ENCODE peak calls at places on chromosomes 12 and 14, in five cellular contexts. One of them, this sample, is unnamed.

GRCh38 chr14:75884198-75884611 is 97.6 kb downstream of the TGFB3 start:
- DNase-seq in GM03348: peak; percentile 73
- DNase-seq in central memory CD4-positive, alpha-beta T cell: no peak
- DNase-seq in NK-92 treated with Interleukin-12 subunit alpha and Interleukin-12 subunit beta, amount 100 ng/mL, for 24 hours: no peak
- DNase-seq in GM23338: peak; percentile 51
- DNase-seq in this sample: no peak

GRCh38 chr12:87960557-87960956 is 68.6 kb downstream of the C12orf50 start:
- DNase-seq in central memory CD4-positive, alpha-beta T cell: no peak
- DNase-seq in NK-92 treated with Interleukin-12 subunit alpha and Interleukin-12 subunit beta, amount 100 ng/mL, for 24 hours: no peak
- DNase-seq in GM23338: no peak
- DNase-seq in GM03348: no peak
- DNase-seq in this sample: no peak

GRCh38 chr12:61452076-61452475 is 808.1 kb upstream of the USP15 start:
- DNase-seq in GM03348: no peak
- DNase-seq in GM23338: no peak
- DNase-seq in central memory CD4-positive, alpha-beta T cell: no peak
- DNase-seq in NK-92 treated with Interleukin-12 subunit alpha and Interleukin-12 subunit beta, amount 100 ng/mL, for 24 hours: no peak
- DNase-seq in this sample: no peak

GRCh38 chr12:47610847-47611246 is 95.0 kb downstream of the RPAP3 start:
- DNase-seq in central memory CD4-positive, alpha-beta T cell: no peak
- DNase-seq in NK-92 treated with Interleukin-12 subunit alpha and Interleukin-12 subunit beta, amount 100 ng/mL, for 24 hours: no peak
- DNase-seq in GM03348: no peak
- DNase-seq in GM23338: no peak
- DNase-seq in this sample: no peak

GRCh38 chr12:34600592-34601462 is 578.5 kb downstream of the ALG10 start:
- DNase-seq in NK-92 treated with Interleukin-12 subunit alpha and Interleukin-12 subunit beta, amount 100 ng/mL, for 24 hours: no peak
- DNase-seq in GM23338: no peak
- DNase-seq in central memory CD4-positive, alpha-beta T cell: no peak
- DNase-seq in GM03348: peak; percentile 2
- DNase-seq in this sample: peak; percentile 1

GRCh38 chr12:88753074-88753473 is 172.8 kb upstream of the KITLG start:
- DNase-seq in central memory CD4-positive, alpha-beta T cell: no peak
- DNase-seq in GM23338: no peak
- DNase-seq in NK-92 treated with Interleukin-12 subunit alpha and Interleukin-12 subunit beta, amount 100 ng/mL, for 24 hours: no peak
- DNase-seq in GM03348: peak; percentile 38
- DNase-seq in this sample: no peak

GRCh38 chr12:79331870-79332269 is 358.9 kb downstream of the PAWR start:
- DNase-seq in GM03348: no peak
- DNase-seq in NK-92 treated with Interleukin-12 subunit alpha and Interleukin-12 subunit beta, amount 100 ng/mL, for 24 hours: no peak
- DNase-seq in GM23338: no peak
- DNase-seq in central memory CD4-positive, alpha-beta T cell: no peak
- DNase-seq in this sample: no peak

GRCh38 chr12:22617630-22618029 is 7.3 kb upstream of the ETNK1 start:
- DNase-seq in NK-92 treated with Interleukin-12 subunit alpha and Interleukin-12 subunit beta, amount 100 ng/mL, for 24 hours: no peak
- DNase-seq in GM23338: no peak
- DNase-seq in central memory CD4-positive, alpha-beta T cell: no peak
- DNase-seq in GM03348: no peak
- DNase-seq in this sample: no peak

GRCh38 chr14:93332032-93332852 is 594 bp downstream of the BTBD7 start:
- DNase-seq in central memory CD4-positive, alpha-beta T cell: no peak
- DNase-seq in GM23338: peak; percentile 74
- DNase-seq in NK-92 treated with Interleukin-12 subunit alpha and Interleukin-12 subunit beta, amount 100 ng/mL, for 24 hours: peak; percentile 68
- DNase-seq in GM03348: peak; percentile 83
- DNase-seq in this sample: no peak

GRCh38 chr14:84209021-84209420 is 1320.9 kb upstream of the FLRT2 start:
- DNase-seq in GM03348: no peak
- DNase-seq in NK-92 treated with Interleukin-12 subunit alpha and Interleukin-12 subunit beta, amount 100 ng/mL, for 24 hours: no peak
- DNase-seq in GM23338: no peak
- DNase-seq in central memory CD4-positive, alpha-beta T cell: no peak
- DNase-seq in this sample: no peak

GRCh38 chr12:109827566-109828550 is 5.3 kb downstream of the TRPV4 start:
- DNase-seq in NK-92 treated with Interleukin-12 subunit alpha and Interleukin-12 subunit beta, amount 100 ng/mL, for 24 hours: no peak
- DNase-seq in GM23338: no peak
- DNase-seq in GM03348: no peak
- DNase-seq in central memory CD4-positive, alpha-beta T cell: no peak
- DNase-seq in this sample: no peak

GRCh38 chr14:50846171-50846880 is 15.4 kb upstream of the NIN start:
- DNase-seq in NK-92 treated with Interleukin-12 subunit alpha and Interleukin-12 subunit beta, amount 100 ng/mL, for 24 hours: no peak
- DNase-seq in GM03348: peak; percentile 82
- DNase-seq in central memory CD4-positive, alpha-beta T cell: no peak
- DNase-seq in GM23338: no peak
- DNase-seq in this sample: no peak

GRCh38 chr14:69005432-69006148 is 26.5 kb upstream of the ACTN1 start:
- DNase-seq in NK-92 treated with Interleukin-12 subunit alpha and Interleukin-12 subunit beta, amount 100 ng/mL, for 24 hours: no peak
- DNase-seq in GM23338: no peak
- DNase-seq in central memory CD4-positive, alpha-beta T cell: no peak
- DNase-seq in GM03348: peak; percentile 92
- DNase-seq in this sample: no peak

GRCh38 chr12:122861586-122861970 is 26.3 kb downstream of the HIP1R start:
- DNase-seq in GM03348: no peak
- DNase-seq in GM23338: no peak
- DNase-seq in central memory CD4-positive, alpha-beta T cell: no peak
- DNase-seq in NK-92 treated with Interleukin-12 subunit alpha and Interleukin-12 subunit beta, amount 100 ng/mL, for 24 hours: no peak
- DNase-seq in this sample: no peak

GRCh38 chr14:42884100-42884499 is 1277.4 kb downstream of the LRFN5 start:
- DNase-seq in GM23338: no peak
- DNase-seq in GM03348: no peak
- DNase-seq in NK-92 treated with Interleukin-12 subunit alpha and Interleukin-12 subunit beta, amount 100 ng/mL, for 24 hours: no peak
- DNase-seq in central memory CD4-positive, alpha-beta T cell: no peak
- DNase-seq in this sample: no peak

GRCh38 chr12:31732926-31733548 is 4.2 kb upstream of the AMN1 start:
- DNase-seq in GM23338: peak; percentile 88
- DNase-seq in central memory CD4-positive, alpha-beta T cell: no peak
- DNase-seq in NK-92 treated with Interleukin-12 subunit alpha and Interleukin-12 subunit beta, amount 100 ng/mL, for 24 hours: no peak
- DNase-seq in GM03348: peak; percentile 56
- DNase-seq in this sample: no peak

GRCh38 chr14:20314026-20314425 is 8.3 kb upstream of the TTC5 start:
- DNase-seq in central memory CD4-positive, alpha-beta T cell: no peak
- DNase-seq in NK-92 treated with Interleukin-12 subunit alpha and Interleukin-12 subunit beta, amount 100 ng/mL, for 24 hours: no peak
- DNase-seq in GM23338: no peak
- DNase-seq in GM03348: no peak
- DNase-seq in this sample: no peak

GRCh38 chr12:89087876-89088275 is 264.4 kb downstream of the DUSP6 start:
- DNase-seq in GM03348: no peak
- DNase-seq in GM23338: peak; percentile 75
- DNase-seq in NK-92 treated with Interleukin-12 subunit alpha and Interleukin-12 subunit beta, amount 100 ng/mL, for 24 hours: no peak
- DNase-seq in central memory CD4-positive, alpha-beta T cell: no peak
- DNase-seq in this sample: no peak

GRCh38 chr12:10624631-10625030 is 11.2 kb upstream of the MAGOHB start:
- DNase-seq in GM03348: no peak
- DNase-seq in central memory CD4-positive, alpha-beta T cell: no peak
- DNase-seq in NK-92 treated with Interleukin-12 subunit alpha and Interleukin-12 subunit beta, amount 100 ng/mL, for 24 hours: no peak
- DNase-seq in GM23338: no peak
- DNase-seq in this sample: no peak

GRCh38 chr14:87160964-87161363 is 832.0 kb downstream of the GALC start:
- DNase-seq in NK-92 treated with Interleukin-12 subunit alpha and Interleukin-12 subunit beta, amount 100 ng/mL, for 24 hours: no peak
- DNase-seq in GM23338: no peak
- DNase-seq in central memory CD4-positive, alpha-beta T cell: no peak
- DNase-seq in GM03348: peak; percentile 20
- DNase-seq in this sample: no peak

GRCh38 chr14:100159107-100159864 is at the start of gene DEGS2:
- DNase-seq in NK-92 treated with Interleukin-12 subunit alpha and Interleukin-12 subunit beta, amount 100 ng/mL, for 24 hours: no peak
- DNase-seq in GM03348: peak; percentile 40
- DNase-seq in central memory CD4-positive, alpha-beta T cell: peak; percentile 38
- DNase-seq in GM23338: peak; percentile 87
- DNase-seq in this sample: peak; percentile 66

GRCh38 chr12:3335078-3335487 is 155.9 kb upstream of the PRMT8 start:
- DNase-seq in NK-92 treated with Interleukin-12 subunit alpha and Interleukin-12 subunit beta, amount 100 ng/mL, for 24 hours: no peak
- DNase-seq in central memory CD4-positive, alpha-beta T cell: no peak
- DNase-seq in GM03348: no peak
- DNase-seq in GM23338: no peak
- DNase-seq in this sample: no peak

GRCh38 chr12:113030875-113031525 is 25.5 kb upstream of the DTX1 start:
- DNase-seq in NK-92 treated with Interleukin-12 subunit alpha and Interleukin-12 subunit beta, amount 100 ng/mL, for 24 hours: no peak
- DNase-seq in central memory CD4-positive, alpha-beta T cell: peak; percentile 14
- DNase-seq in GM03348: peak; percentile 81
- DNase-seq in GM23338: peak; percentile 89
- DNase-seq in this sample: no peak

GRCh38 chr14:102870994-102871831 is 51.2 kb upstream of the AMN start:
- DNase-seq in GM03348: no peak
- DNase-seq in NK-92 treated with Interleukin-12 subunit alpha and Interleukin-12 subunit beta, amount 100 ng/mL, for 24 hours: no peak
- DNase-seq in central memory CD4-positive, alpha-beta T cell: no peak
- DNase-seq in GM23338: no peak
- DNase-seq in this sample: no peak

GRCh38 chr14:20662968-20663731 is 21.2 kb upstream of the RNASE4 start:
- DNase-seq in GM03348: peak; percentile 32
- DNase-seq in GM23338: peak; percentile 93
- DNase-seq in NK-92 treated with Interleukin-12 subunit alpha and Interleukin-12 subunit beta, amount 100 ng/mL, for 24 hours: no peak
- DNase-seq in central memory CD4-positive, alpha-beta T cell: peak; percentile 72
- DNase-seq in this sample: peak; percentile 67

This sample was measured in activated B cell treated with CpG ODN at 0.5 μM for 24 hours.